ENCODE peak calls at places on chromosome 2, in four cellular contexts. W is EH; F is stimulated activated CD8-positive, alpha-beta memory T cell treated with anti-CD3 and anti-CD28 coated beads, Interleukin-15, amount 100 ng/mL, for 24 hours; B is stimulated activated CD4-positive, alpha-beta T cell treated with anti-CD3 and anti-CD28 coated beads, Interleukin-15, amount 100 ng/mL, for 24 hours. S is an unnamed sample.

GRCh38 chr2:36271266-36271665 is 84.3 kb upstream of the CRIM1 start:
- DNase-seq in W (no peak), F (no peak), B (no peak), S (no peak)

GRCh38 chr2:70960833-70961647 is 17.4 kb upstream of the ANKRD53 start:
- DNase-seq in W (no peak), F (no peak), B (no peak), S (no peak)

GRCh38 chr2:136639651-136640050 is 125.7 kb upstream of the THSD7B start:
- DNase-seq in W (no peak), F (no peak), B (no peak), S (no peak)

GRCh38 chr2:234816056-234816455 is 135.8 kb upstream of the SH3BP4 start:
- DNase-seq in W (no peak), F (no peak), B (no peak), S (no peak)

GRCh38 chr2:226903179-226903578 is 67.3 kb downstream of the RHBDD1 start:
- DNase-seq in W (peak), F (no peak), B (peak), S (peak)

GRCh38 chr2:73968357-73968937 is 16.3 kb upstream of the TET3 start:
- DNase-seq in W (no peak), F (no peak), B (no peak), S (no peak)

GRCh38 chr2:9360701-9361100 is 62.6 kb downstream of the ITGB1BP1 start:
- DNase-seq in W (peak), F (no peak), B (no peak), S (peak)

GRCh38 chr2:177229448-177230242 is 17.1 kb downstream of the HNRNPA3 start:
- DNase-seq in W (no peak), F (no peak), B (no peak), S (no peak)

GRCh38 chr2:25920326-25920725 is 42.0 kb upstream of the ASXL2 start:
- DNase-seq in W (peak), F (no peak), B (no peak), S (peak)

GRCh38 chr2:240126731-240127130 is 9.4 kb downstream of the COPS9 start:
- DNase-seq in W (no peak), F (no peak), B (no peak), S (no peak)

GRCh38 chr2:98907966-98908905 is 27.8 kb downstream of the CRACDL start:
- DNase-seq in W (no peak), F (no peak), B (no peak), S (peak)

GRCh38 chr2:239013670-239013960 is 165.7 kb downstream of the TWIST2 start:
- DNase-seq in W (no peak), F (no peak), B (no peak), S (no peak)

GRCh38 chr2:84901593-84902120 is 3.8 kb upstream of the TMSB10 start:
- DNase-seq in W (peak), F (no peak), B (no peak), S (no peak)

S was measured in adipocyte.